ENCODE peak calls at places on chromosomes 11 and 22, in four cellular contexts. T is amygdala, Y is H7, O is lower leg skin. H is an unnamed sample.

GRCh38 chr11:65036931-65037330 is 4.1 kb upstream of the SAC3D1 start:
- DNase-seq in T (no peak), Y (no peak), O (no peak), H (peak; percentile 47)

GRCh38 chr22:33519140-33519973 is 400.9 kb downstream of the LARGE1 start:
- DNase-seq in T (no peak), Y (peak; percentile 81), O (no peak), H (peak; percentile 81)

GRCh38 chr11:68169442-68169841 is 43.7 kb downstream of the KMT5B start:
- DNase-seq in T (no peak), Y (no peak), O (no peak), H (no peak)

GRCh38 chr11:22792497-22792896 is 37.1 kb downstream of the SVIP start:
- DNase-seq in T (peak; percentile 40), Y (no peak), O (no peak), H (no peak)

GRCh38 chr11:31797227-31798056 is 13.7 kb downstream of the PAX6 start:
- DNase-seq in T (no peak), Y (peak; percentile 50), O (no peak), H (peak; percentile 90)

GRCh38 chr22:20433191-20433590 is 4.4 kb downstream of the SCARF2 start:
- DNase-seq in T (no peak), Y (peak; percentile 47), O (peak; percentile 70), H (no peak)

GRCh38 chr11:91041626-91042025 is 818.8 kb upstream of the CHORDC1 start:
- DNase-seq in T (no peak), Y (no peak), O (no peak), H (no peak)

GRCh38 chr22:43812149-43812842 is at the start of gene EFCAB6:
- DNase-seq in T (peak; percentile 78), Y (peak; percentile 96), O (peak; percentile 98), H (peak; percentile 98)

GRCh38 chr11:74948546-74948897 is 369 bp downstream of the XRRA1 start:
- DNase-seq in T (no peak), Y (peak; percentile 52), O (no peak), H (no peak)

GRCh38 chr11:36600155-36600554 is 2.1 kb upstream of the RAG2 start:
- DNase-seq in T (no peak), Y (peak; percentile 16), O (no peak), H (no peak)

GRCh38 chr11:13335319-13335718 is 57.7 kb downstream of the BMAL1 start:
- DNase-seq in T (no peak), Y (peak; percentile 81), O (peak; percentile 91), H (peak; percentile 86)

GRCh38 chr22:17063372-17064106 is 21.3 kb upstream of the IL17RA start:
- DNase-seq in T (no peak), Y (no peak), O (peak; percentile 59), H (no peak)

GRCh38 chr11:65911682-65912568 is 6.9 kb downstream of the C11orf68 start:
- DNase-seq in T (no peak), Y (peak; percentile 89), O (peak; percentile 95), H (peak; percentile 96)

GRCh38 chr11:93585758-93586157 is 42.6 kb upstream of the SMCO4 start:
- DNase-seq in T (no peak), Y (no peak), O (no peak), H (peak; percentile 90)

GRCh38 chr11:7666292-7666866 is 6.9 kb downstream of the CYB5R2 start:
- DNase-seq in T (no peak), Y (peak; percentile 6), O (no peak), H (peak; percentile 54)

H was measured in osteoblast.